ENCODE peak calls at places on chromosomes 4 and X, in five cellular contexts. X is HAP-1, O is uterus, H is mesendoderm, I is hepatocyte. Y is an unnamed sample.

GRCh38 chrX:68714856-68715255 is 67.4 kb downstream of the STARD8 start:
- DNase-seq in X (no peak), O (no peak), H (no peak), I (no peak), Y (no peak)

GRCh38 chrX:270848-271367 is 10.3 kb upstream of the PLCXD1 start:
- DNase-seq in X (no peak), O (no peak), H (no peak), I (no peak), Y (no peak)

GRCh38 chrX:13087322-13088154 is 43.1 kb upstream of the FAM9C start:
- DNase-seq in X (no peak), O (no peak), H (no peak), I (no peak), Y (no peak)

GRCh38 chr4:150579591-150580234 is 2.2 kb upstream of the MAB21L2 start:
- DNase-seq in X (no peak), O (no peak), H (peak; percentile 56), I (peak; percentile 46), Y (no peak)

GRCh38 chr4:73070072-73070385 is 513 bp upstream of the COX18 start:
- DNase-seq in X (no peak), O (no peak), H (no peak), I (no peak), Y (peak; percentile 35)

GRCh38 chr4:30716671-30717207 is 3.4 kb upstream of the PCDH7 start:
- DNase-seq in X (peak; percentile 51), O (no peak), H (peak; percentile 98), I (peak; percentile 45), Y (no peak)

GRCh38 chr4:185865901-185866328 is 53.9 kb upstream of the SORBS2 start:
- DNase-seq in X (no peak), O (no peak), H (no peak), I (no peak), Y (no peak)

GRCh38 chrX:9339603-9340569 is 125.0 kb upstream of the TBL1X start:
- DNase-seq in X (peak; percentile 16), O (peak; percentile 62), H (no peak), I (no peak), Y (no peak)

GRCh38 chr4:128524311-128524710 is 236.7 kb upstream of the PGRMC2 start:
- DNase-seq in X (no peak), O (peak; percentile 49), H (no peak), I (peak; percentile 39), Y (no peak)

GRCh38 chr4:32745351-32745750 is 2025.2 kb downstream of the PCDH7 start:
- DNase-seq in X (no peak), O (no peak), H (no peak), I (no peak), Y (no peak)

GRCh38 chrX:82362550-82362949 is 1145.5 kb upstream of the POU3F4 start:
- DNase-seq in X (no peak), O (no peak), H (no peak), I (peak; percentile 13), Y (no peak)

GRCh38 chrX:154140742-154141141 is 3.3 kb upstream of the OPN1LW start:
- DNase-seq in X (no peak), O (no peak), H (no peak), I (no peak), Y (no peak)

GRCh38 chr4:113636438-113636818 is 125.1 kb downstream of the CAMK2D start:
- DNase-seq in X (no peak), O (no peak), H (peak; percentile 54), I (no peak), Y (no peak)

GRCh38 chr4:51942108-51942832 is 77.9 kb downstream of the LRRC66 start:
- DNase-seq in X (no peak), O (no peak), H (no peak), I (no peak), Y (no peak)

GRCh38 chr4:152052431-152053057 is 291.7 kb upstream of the GATB start:
- DNase-seq in X (no peak), O (no peak), H (no peak), I (no peak), Y (no peak)

GRCh38 chr4:121814756-121815155 is 8.9 kb downstream of the CCNA2 start:
- DNase-seq in X (no peak), O (no peak), H (no peak), I (no peak), Y (no peak)

GRCh38 chr4:121811122-121811521 is 10.0 kb downstream of the EXOSC9 start:
- DNase-seq in X (no peak), O (no peak), H (no peak), I (no peak), Y (no peak)
- H3K36me3 ChIP-seq in X (peaks cover 89% of the 10 kb centered on the region), O (no peaks in the 10 kb centered on the region), H (peaks cover 2% of the 10 kb centered on the region), I (no peaks in the 10 kb centered on the region), Y (peaks cover 94% of the 10 kb centered on the region)

GRCh38 chr4:108052511-108052910 is 62.8 kb downstream of the HADH start:
- DNase-seq in X (no peak), O (no peak), H (no peak), I (peak; percentile 33), Y (no peak)
- H3K36me3 ChIP-seq in X (no peaks in the 10 kb centered on the region), O (no peaks in the 10 kb centered on the region), H (no peaks in the 10 kb centered on the region), I (no peaks in the 10 kb centered on the region), Y (peaks cover 15% of the 10 kb centered on the region)

GRCh38 chr4:10084651-10085320 is 31.8 kb downstream of the WDR1 start:
- DNase-seq in X (no peak), O (peak; percentile 9), H (no peak), I (no peak), Y (no peak)

GRCh38 chr4:10087152-10087791 is 29.3 kb downstream of the WDR1 start:
- DNase-seq in X (no peak), O (no peak), H (no peak), I (no peak), Y (no peak)

GRCh38 chr4:10085386-10085785 is 31.2 kb downstream of the WDR1 start:
- DNase-seq in X (no peak), O (peak; percentile 28), H (no peak), I (no peak), Y (no peak)

GRCh38 chr4:10086506-10087120 is 30.0 kb downstream of the WDR1 start:
- DNase-seq in X (no peak), O (no peak), H (no peak), I (no peak), Y (no peak)

DNA sequence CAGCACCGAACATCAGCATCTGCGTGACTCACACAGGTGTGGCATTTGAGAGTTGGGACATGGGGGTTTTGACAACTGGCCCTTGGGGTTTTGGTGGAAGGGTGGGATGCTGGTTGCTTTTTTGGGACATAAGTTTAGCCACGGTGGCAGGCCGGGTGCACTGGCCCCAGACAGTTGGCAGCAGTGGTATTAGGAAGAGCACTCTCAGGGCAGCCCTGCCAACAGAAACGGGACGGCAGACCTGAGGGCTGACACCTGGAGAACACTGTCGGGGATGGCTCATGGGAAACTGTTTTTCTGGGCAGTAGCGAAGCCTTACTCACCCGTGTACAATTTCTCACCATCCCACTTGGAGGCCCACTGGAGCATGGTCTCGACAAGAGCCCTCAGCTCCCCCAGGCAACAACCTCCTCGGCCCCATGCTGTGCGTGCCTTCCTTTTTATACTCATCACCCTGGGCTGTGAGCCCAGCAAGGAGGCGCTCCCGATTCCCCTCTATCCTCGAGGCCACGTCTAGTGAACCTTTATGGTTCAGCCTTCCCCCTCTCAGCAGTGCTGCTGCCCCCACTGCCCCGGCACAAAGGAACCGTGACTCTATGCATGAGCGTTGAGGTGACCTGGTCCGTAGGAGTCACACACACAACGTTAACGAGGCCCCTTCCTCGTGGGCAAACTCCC is 30.6 kb downstream of the WDR1 start:
- DNase-seq in X (no peak), O (peak; percentile 11), H (no peak), I (no peak), Y (no peak)
- H3K36me3 ChIP-seq in X (peaks cover 89% of the 10 kb centered on the region), O (no peaks in the 10 kb centered on the region), H (peaks cover 42% of the 10 kb centered on the region), I (no peaks in the 10 kb centered on the region), Y (peaks cover 22% of the 10 kb centered on the region)

GRCh38 chrX:40090961-40091360 is 6.8 kb downstream of the BCOR start:
- DNase-seq in X (peak; percentile 45), O (no peak), H (no peak), I (no peak), Y (no peak)
- H3K36me3 ChIP-seq in X (no peaks in the 10 kb centered on the region), O (no peaks in the 10 kb centered on the region), H (no peaks in the 10 kb centered on the region), I (no peaks in the 10 kb centered on the region), Y (no peaks in the 10 kb centered on the region)

GRCh38 chr4:121817006-121817405 is 6.7 kb downstream of the CCNA2 start:
- DNase-seq in X (no peak), O (no peak), H (no peak), I (no peak), Y (no peak)
- H3K36me3 ChIP-seq in X (peaks cover 99% of the 10 kb centered on the region), O (no peaks in the 10 kb centered on the region), H (peaks cover 9% of the 10 kb centered on the region), I (no peaks in the 10 kb centered on the region), Y (peaks cover 98% of the 10 kb centered on the region)

GRCh38 chr4:4474496-4474895 is 67.4 kb downstream of the STX18 start:
- DNase-seq in X (no peak), O (no peak), H (no peak), I (no peak), Y (no peak)

GRCh38 chr4:4472344-4472958 is 69.4 kb downstream of the STX18 start:
- DNase-seq in X (no peak), O (no peak), H (no peak), I (no peak), Y (no peak)

GRCh38 chr4:4470208-4470607 is 71.6 kb downstream of the STX18 start:
- DNase-seq in X (no peak), O (no peak), H (no peak), I (no peak), Y (no peak)

DNA sequence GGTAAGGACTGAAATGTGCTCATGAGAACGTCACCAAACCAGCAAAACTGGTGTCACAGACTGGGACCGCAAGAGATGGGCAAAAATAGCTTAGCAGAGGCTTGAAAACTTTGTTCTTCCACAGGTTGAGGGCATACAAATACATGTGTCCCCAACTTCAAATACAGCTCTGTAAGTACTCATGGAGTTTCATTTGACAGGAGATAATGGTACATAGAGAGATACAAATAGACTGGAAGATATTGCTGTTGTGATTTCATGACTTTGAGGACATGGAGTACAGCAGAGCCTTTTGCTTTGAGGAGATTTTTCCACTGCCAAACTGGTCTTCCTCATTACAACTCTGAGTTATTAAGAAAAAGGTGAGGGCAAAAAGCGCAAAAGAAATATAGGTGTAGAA is 70.7 kb downstream of the STX18 start:
- DNase-seq in X (no peak), O (no peak), H (no peak), I (no peak), Y (no peak)
- H3K36me3 ChIP-seq in X (peaks cover 11% of the 10 kb centered on the region), O (no peaks in the 10 kb centered on the region), H (no peaks in the 10 kb centered on the region), I (no peaks in the 10 kb centered on the region), Y (peaks cover 30% of the 10 kb centered on the region)

GRCh38 chr4:37990731-37991130 is 30.5 kb downstream of the PTTG2 start:
- DNase-seq in X (no peak), O (no peak), H (no peak), I (no peak), Y (no peak)
- H3K36me3 ChIP-seq in X (no peaks in the 10 kb centered on the region), O (no peaks in the 10 kb centered on the region), H (no peaks in the 10 kb centered on the region), I (no peaks in the 10 kb centered on the region), Y (no peaks in the 10 kb centered on the region)